ENCODE peak calls at places on chromosomes 1 and 21, in seven cellular contexts. One of them, this sample, is unnamed.

GRCh38 chr1:182029379-182030331 is 31.9 kb downstream of the ZNF648 start:
- DNase-seq in K562: peak; percentile 98
- DNase-seq in transverse colon: peak; percentile 99
- DNase-seq in stomach: peak; percentile 99
- DNase-seq in upper lobe of left lung: peak; percentile 99
- DNase-seq in SK-N-SH: peak; percentile 96
- DNase-seq in esophagus muscularis mucosa: peak; percentile 99
- DNase-seq in this sample: peak; percentile 98

GRCh38 chr1:217453816-217454215 is 177.1 kb downstream of the GPATCH2 start:
- DNase-seq in K562: no peak
- DNase-seq in transverse colon: no peak
- DNase-seq in stomach: no peak
- DNase-seq in upper lobe of left lung: no peak
- DNase-seq in SK-N-SH: peak; percentile 54
- DNase-seq in esophagus muscularis mucosa: no peak
- DNase-seq in this sample: no peak

GRCh38 chr1:83917961-83918360 is 81.0 kb downstream of the TTLL7 start:
- DNase-seq in K562: no peak
- DNase-seq in transverse colon: no peak
- DNase-seq in stomach: no peak
- DNase-seq in upper lobe of left lung: no peak
- DNase-seq in SK-N-SH: no peak
- DNase-seq in esophagus muscularis mucosa: no peak
- DNase-seq in this sample: no peak

GRCh38 chr1:234918216-234918841 is 210.3 kb downstream of the TOMM20 start:
- DNase-seq in K562: no peak
- DNase-seq in transverse colon: peak; percentile 17
- DNase-seq in stomach: peak; percentile 66
- DNase-seq in upper lobe of left lung: peak; percentile 32
- DNase-seq in SK-N-SH: no peak
- DNase-seq in esophagus muscularis mucosa: no peak
- DNase-seq in this sample: peak; percentile 63

GRCh38 chr1:234967121-234967520 is 161.5 kb downstream of the TOMM20 start:
- DNase-seq in K562: no peak
- DNase-seq in transverse colon: no peak
- DNase-seq in stomach: no peak
- DNase-seq in upper lobe of left lung: no peak
- DNase-seq in SK-N-SH: no peak
- DNase-seq in esophagus muscularis mucosa: no peak
- DNase-seq in this sample: peak; percentile 52

GRCh38 chr1:112581530-112582192 is 37.3 kb downstream of the ST7L start:
- DNase-seq in K562: no peak
- DNase-seq in transverse colon: no peak
- DNase-seq in stomach: no peak
- DNase-seq in upper lobe of left lung: no peak
- DNase-seq in SK-N-SH: no peak
- DNase-seq in esophagus muscularis mucosa: no peak
- DNase-seq in this sample: no peak

GRCh38 chr1:78401148-78401547 is 89.6 kb upstream of the PTGFR start:
- DNase-seq in K562: no peak
- DNase-seq in transverse colon: no peak
- DNase-seq in stomach: no peak
- DNase-seq in upper lobe of left lung: no peak
- DNase-seq in SK-N-SH: no peak
- DNase-seq in esophagus muscularis mucosa: no peak
- DNase-seq in this sample: no peak

GRCh38 chr1:29646161-29646775 is 409.9 kb downstream of the PTPRU start:
- DNase-seq in K562: no peak
- DNase-seq in transverse colon: no peak
- DNase-seq in stomach: no peak
- DNase-seq in upper lobe of left lung: no peak
- DNase-seq in SK-N-SH: no peak
- DNase-seq in esophagus muscularis mucosa: peak; percentile 50
- DNase-seq in this sample: no peak

GRCh38 chr1:94039871-94040569 is 80.9 kb downstream of the ABCA4 start:
- DNase-seq in K562: no peak
- DNase-seq in transverse colon: no peak
- DNase-seq in stomach: no peak
- DNase-seq in upper lobe of left lung: no peak
- DNase-seq in SK-N-SH: peak; percentile 59
- DNase-seq in esophagus muscularis mucosa: no peak
- DNase-seq in this sample: peak; percentile 84

GRCh38 chr1:212415107-212415841 is 588 bp upstream of the PACC1 start:
- DNase-seq in K562: peak; percentile 43
- DNase-seq in transverse colon: no peak
- DNase-seq in stomach: no peak
- DNase-seq in upper lobe of left lung: no peak
- DNase-seq in SK-N-SH: peak; percentile 18
- DNase-seq in esophagus muscularis mucosa: no peak
- DNase-seq in this sample: no peak

GRCh38 chr21:37338671-37339526 is 27.7 kb upstream of the DYRK1A start:
- DNase-seq in K562: peak; percentile 71
- DNase-seq in transverse colon: no peak
- DNase-seq in stomach: no peak
- DNase-seq in upper lobe of left lung: no peak
- DNase-seq in SK-N-SH: peak; percentile 54
- DNase-seq in esophagus muscularis mucosa: no peak
- DNase-seq in this sample: peak; percentile 71

GRCh38 chr1:214419650-214420049 is 131.8 kb downstream of the PTPN14 start:
- DNase-seq in K562: no peak
- DNase-seq in transverse colon: no peak
- DNase-seq in stomach: no peak
- DNase-seq in upper lobe of left lung: no peak
- DNase-seq in SK-N-SH: no peak
- DNase-seq in esophagus muscularis mucosa: no peak
- DNase-seq in this sample: no peak

GRCh38 chr1:51583532-51583931 is 33.4 kb upstream of the OSBPL9 start:
- DNase-seq in K562: no peak
- DNase-seq in transverse colon: no peak
- DNase-seq in stomach: peak; percentile 27
- DNase-seq in upper lobe of left lung: no peak
- DNase-seq in SK-N-SH: no peak
- DNase-seq in esophagus muscularis mucosa: peak; percentile 92
- DNase-seq in this sample: peak; percentile 75

GRCh38 chr21:28334407-28334806 is 658.3 kb downstream of the LTN1 start:
- DNase-seq in K562: no peak
- DNase-seq in transverse colon: no peak
- DNase-seq in stomach: no peak
- DNase-seq in upper lobe of left lung: no peak
- DNase-seq in SK-N-SH: no peak
- DNase-seq in esophagus muscularis mucosa: no peak
- DNase-seq in this sample: no peak

GRCh38 chr1:31791131-31791858 is 24.5 kb downstream of the SPOCD1 start:
- DNase-seq in K562: no peak
- DNase-seq in transverse colon: no peak
- DNase-seq in stomach: no peak
- DNase-seq in upper lobe of left lung: peak; percentile 58
- DNase-seq in SK-N-SH: no peak
- DNase-seq in esophagus muscularis mucosa: no peak
- DNase-seq in this sample: peak; percentile 36

GRCh38 chr1:204758601-204759000 is 73.1 kb upstream of the LRRN2 start:
- DNase-seq in K562: no peak
- DNase-seq in transverse colon: no peak
- DNase-seq in stomach: no peak
- DNase-seq in upper lobe of left lung: no peak
- DNase-seq in SK-N-SH: no peak
- DNase-seq in esophagus muscularis mucosa: no peak
- DNase-seq in this sample: no peak

DNA sequence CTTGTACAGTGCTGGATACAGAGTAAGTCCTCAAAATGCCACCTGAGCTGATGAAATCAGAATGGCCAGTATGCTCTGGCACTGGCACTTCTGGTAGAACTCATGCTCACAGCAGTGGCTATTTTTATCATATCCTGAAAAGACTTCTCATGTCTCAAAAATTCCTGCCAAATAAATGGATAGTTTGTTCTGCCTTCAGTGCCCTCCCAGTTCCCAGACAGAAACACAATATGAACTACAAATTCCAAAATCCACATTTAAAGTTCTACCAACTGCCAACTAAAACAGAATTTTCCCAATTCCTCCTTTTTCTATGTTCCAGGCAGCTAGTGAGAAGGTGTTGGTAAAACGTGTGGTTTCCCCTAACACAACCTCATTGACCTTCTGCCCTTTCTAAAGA is 51.4 kb upstream of the RGS1 start:
- DNase-seq in K562: no peak
- DNase-seq in transverse colon: no peak
- DNase-seq in stomach: no peak
- DNase-seq in upper lobe of left lung: no peak
- DNase-seq in SK-N-SH: no peak
- DNase-seq in esophagus muscularis mucosa: no peak
- DNase-seq in this sample: no peak
- TF ChIP-seq POLR2AphosphoS5 in K562: no peak
- TF ChIP-seq POLR2AphosphoS5 in transverse colon: no peak
- TF ChIP-seq POLR2AphosphoS5 in stomach: no peak
- TF ChIP-seq POLR2AphosphoS5 in upper lobe of left lung: no peak
- TF ChIP-seq POLR2AphosphoS5 in SK-N-SH: no peak
- TF ChIP-seq POLR2AphosphoS5 in esophagus muscularis mucosa: peak; percentile 59
- TF ChIP-seq POLR2AphosphoS5 in this sample: no peak

DNA sequence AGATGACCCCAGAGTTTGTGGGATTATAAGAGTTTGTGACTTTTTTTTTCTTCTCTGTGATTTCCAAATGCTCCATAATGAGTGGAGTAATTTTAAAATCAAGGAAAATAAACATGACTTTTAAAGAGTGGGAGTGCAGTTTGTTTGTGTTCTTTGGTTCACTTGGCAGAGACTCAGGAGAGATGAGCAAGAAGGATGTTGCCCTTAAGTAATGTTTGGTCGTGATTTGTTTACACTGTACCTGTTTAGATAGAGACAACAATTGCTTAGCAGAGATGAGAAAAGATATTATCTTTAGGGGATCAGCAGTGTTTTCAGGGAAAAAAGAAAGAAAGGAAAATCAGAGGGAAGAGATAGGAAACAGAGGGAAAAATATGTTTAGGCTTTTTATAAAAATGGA is 170.8 kb downstream of the ADSS2 start:
- DNase-seq in K562: no peak
- DNase-seq in transverse colon: no peak
- DNase-seq in stomach: no peak
- DNase-seq in upper lobe of left lung: no peak
- DNase-seq in SK-N-SH: no peak
- DNase-seq in esophagus muscularis mucosa: no peak
- DNase-seq in this sample: no peak
- TF ChIP-seq EP300 in K562: no peak
- TF ChIP-seq EP300 in transverse colon: no peak
- TF ChIP-seq EP300 in stomach: no peak
- TF ChIP-seq EP300 in upper lobe of left lung: no peak
- TF ChIP-seq EP300 in SK-N-SH: no peak
- TF ChIP-seq EP300 in esophagus muscularis mucosa: no peak
- TF ChIP-seq EP300 in this sample: no peak

GRCh38 chr21:44996096-44996495 is 56.3 kb downstream of the SLX9 start:
- DNase-seq in K562: no peak
- DNase-seq in transverse colon: no peak
- DNase-seq in stomach: no peak
- DNase-seq in upper lobe of left lung: peak; percentile 52
- DNase-seq in SK-N-SH: no peak
- DNase-seq in esophagus muscularis mucosa: no peak
- DNase-seq in this sample: peak; percentile 58

GRCh38 chr21:44994016-44994365 is 54.2 kb downstream of the SLX9 start:
- DNase-seq in K562: no peak
- DNase-seq in transverse colon: no peak
- DNase-seq in stomach: no peak
- DNase-seq in upper lobe of left lung: peak; percentile 75
- DNase-seq in SK-N-SH: no peak
- DNase-seq in esophagus muscularis mucosa: no peak
- DNase-seq in this sample: peak; percentile 88

GRCh38 chr21:44996501-44996921 is 56.7 kb downstream of the SLX9 start:
- DNase-seq in K562: no peak
- DNase-seq in transverse colon: no peak
- DNase-seq in stomach: no peak
- DNase-seq in upper lobe of left lung: peak; percentile 48
- DNase-seq in SK-N-SH: no peak
- DNase-seq in esophagus muscularis mucosa: no peak
- DNase-seq in this sample: peak; percentile 60

GRCh38 chr21:44994581-44995171 is 54.8 kb downstream of the SLX9 start:
- DNase-seq in K562: no peak
- DNase-seq in transverse colon: no peak
- DNase-seq in stomach: no peak
- DNase-seq in upper lobe of left lung: peak; percentile 60
- DNase-seq in SK-N-SH: no peak
- DNase-seq in esophagus muscularis mucosa: no peak
- DNase-seq in this sample: peak; percentile 87

DNA sequence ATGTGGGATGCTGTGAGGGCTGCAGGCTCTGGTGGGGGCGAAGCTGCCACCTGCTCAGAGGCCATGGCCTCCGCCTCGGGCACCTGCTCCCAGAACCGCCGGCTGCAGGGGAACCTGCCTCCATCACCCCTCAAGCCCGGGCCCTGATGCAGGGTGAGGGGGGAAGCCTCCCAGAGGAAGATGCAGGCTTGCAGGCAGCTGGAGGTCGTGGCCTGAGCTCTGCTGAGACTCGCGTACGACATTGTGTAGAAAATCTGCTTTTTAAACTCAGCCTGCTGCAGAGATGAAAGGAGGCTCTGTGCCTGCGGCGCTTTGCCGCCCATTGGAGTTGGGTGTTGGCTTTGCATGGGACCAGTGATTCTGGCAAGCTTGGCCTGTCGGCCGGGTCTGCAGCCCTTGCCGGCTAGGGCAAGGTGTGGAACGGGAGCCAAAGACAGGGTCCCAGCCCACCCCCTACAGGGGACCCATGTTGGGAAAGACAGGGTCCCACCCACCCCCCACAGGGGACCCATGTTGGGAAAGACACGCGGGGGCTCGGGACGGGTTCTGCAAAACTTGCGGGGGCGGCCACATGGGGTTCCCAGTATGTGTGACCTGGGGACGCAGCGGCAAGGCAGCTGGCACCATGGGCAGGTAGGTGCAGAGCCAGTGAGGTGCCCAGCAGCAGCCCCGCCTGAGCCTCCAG is 55.6 kb downstream of the SLX9 start:
- DNase-seq in K562: no peak
- DNase-seq in transverse colon: no peak
- DNase-seq in stomach: no peak
- DNase-seq in upper lobe of left lung: peak; percentile 67
- DNase-seq in SK-N-SH: no peak
- DNase-seq in esophagus muscularis mucosa: no peak
- DNase-seq in this sample: peak; percentile 66
- H3K27ac ChIP-seq in K562: no peak overlapping the region
- H3K27ac ChIP-seq in transverse colon: peak overlapping the region; percentile 22
- H3K27ac ChIP-seq in stomach: peak overlapping the region; percentile 86
- H3K27ac ChIP-seq in upper lobe of left lung: no peak overlapping the region
- H3K27ac ChIP-seq in SK-N-SH: no peak overlapping the region
- H3K27ac ChIP-seq in esophagus muscularis mucosa: peak overlapping the region; percentile 92
- H3K27ac ChIP-seq in this sample: peak overlapping the region; percentile 78

DNA sequence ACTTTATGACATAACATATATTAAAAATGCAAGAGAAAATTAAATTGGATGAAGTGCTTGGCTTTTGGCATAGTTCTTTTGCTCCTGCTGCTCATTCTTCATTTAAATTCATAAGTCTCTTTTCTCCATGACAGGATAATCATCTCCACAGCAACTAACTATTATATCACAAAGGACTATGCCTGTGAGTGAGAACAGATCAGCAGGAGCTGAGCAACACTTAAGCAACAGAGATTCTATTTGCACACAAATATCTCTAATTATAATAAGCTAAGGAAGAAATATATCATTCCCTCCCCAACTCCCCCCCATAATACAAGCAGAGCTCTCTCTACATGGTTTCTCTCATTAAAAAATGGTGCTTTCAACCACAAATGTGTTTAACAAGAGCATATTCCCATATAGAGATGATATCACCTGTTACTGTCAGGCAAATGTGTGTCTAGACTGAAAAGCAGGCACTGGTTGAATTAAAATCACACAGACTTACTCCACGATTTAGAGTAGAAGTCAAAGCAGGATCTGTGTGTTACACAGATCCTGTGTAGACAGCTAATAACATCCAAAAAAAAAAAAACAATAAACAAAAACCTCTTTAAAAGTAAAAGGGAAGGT is 34.5 kb upstream of the NIBAN1 start:
- DNase-seq in K562: no peak
- DNase-seq in transverse colon: no peak
- DNase-seq in stomach: no peak
- DNase-seq in upper lobe of left lung: no peak
- DNase-seq in SK-N-SH: peak; percentile 23
- DNase-seq in esophagus muscularis mucosa: no peak
- DNase-seq in this sample: no peak
- TF ChIP-seq POLR2AphosphoS5 in K562: no peak
- TF ChIP-seq POLR2AphosphoS5 in transverse colon: no peak
- TF ChIP-seq POLR2AphosphoS5 in stomach: no peak
- TF ChIP-seq POLR2AphosphoS5 in upper lobe of left lung: no peak
- TF ChIP-seq POLR2AphosphoS5 in SK-N-SH: no peak
- TF ChIP-seq POLR2AphosphoS5 in esophagus muscularis mucosa: no peak
- TF ChIP-seq POLR2AphosphoS5 in this sample: no peak